ENCODE peak calls at places on chromosome 14, in four cellular contexts. T, Y, S and R are unnamed samples.

GRCh38 chr14:99971087-99971928 is 93.9 kb upstream of the EVL start:
- DNase-seq in T (peak), S (peak), Y (peak), R (no peak)

GRCh38 chr14:103043257-103043893 is 14.0 kb downstream of the CDC42BPB start:
- DNase-seq in T (no peak), S (no peak), Y (no peak), R (no peak)

GRCh38 chr14:29671034-29671433 is 256.6 kb downstream of the PRKD1 start:
- DNase-seq in Y (peak), S (no peak), T (peak), R (no peak)

GRCh38 chr14:50399251-50400032 is 2.8 kb upstream of the CDKL1 start:
- DNase-seq in Y (peak), T (peak), S (no peak), R (no peak)

GRCh38 chr14:38469156-38469555 is 213.3 kb upstream of the CLEC14A start:
- DNase-seq in Y (peak), T (peak), S (no peak), R (no peak)

GRCh38 chr14:99542566-99542965 is 61.4 kb downstream of the CCNK start:
- DNase-seq in S (no peak), T (no peak), Y (no peak), R (no peak)

GRCh38 chr14:56514663-56515371 is 64.8 kb upstream of the TMEM260 start:
- DNase-seq in Y (peak), S (no peak), T (peak), R (no peak)

GRCh38 chr14:74913986-74914573 is 9.0 kb downstream of the RPS6KL1 start:
- DNase-seq in Y (peak), S (no peak), T (peak), R (no peak)

GRCh38 chr14:26554069-26554772 is 43.6 kb downstream of the NOVA1 start:
- DNase-seq in S (no peak), Y (no peak), T (no peak), R (no peak)

GRCh38 chr14:78157855-78158436 is 12.2 kb upstream of the NRXN3 start:
- DNase-seq in T (peak), Y (peak), S (no peak), R (no peak)

GRCh38 chr14:63952933-63953437 is 100.2 kb downstream of the SYNE2 start:
- DNase-seq in Y (peak), S (no peak), T (no peak), R (no peak)

GRCh38 chr14:39946796-39947195 is 514.6 kb upstream of the FBXO33 start:
- DNase-seq in Y (peak), S (no peak), T (no peak), R (no peak)

GRCh38 chr14:90660865-90661570 is 155.2 kb downstream of the TTC7B start:
- DNase-seq in T (no peak), Y (no peak), S (no peak), R (no peak)

GRCh38 chr14:29741909-29742401 is 185.7 kb downstream of the PRKD1 start:
- DNase-seq in Y (peak), S (no peak), T (peak), R (no peak)

GRCh38 chr14:105636935-105637334 is 110.6 kb downstream of the TMEM121 start:
- DNase-seq in Y (no peak), S (no peak), T (no peak), R (no peak)

GRCh38 chr14:20680843-20681347 is 3.5 kb upstream of the RNASE4 start:
- DNase-seq in S (no peak), Y (no peak), T (no peak), R (no peak)

GRCh38 chr14:59265808-59266207 is 77.3 kb downstream of the DAAM1 start:
- DNase-seq in T (peak), S (no peak), Y (no peak), R (no peak)

GRCh38 chr14:89000007-89000942 is 175.8 kb downstream of the TTC8 start:
- DNase-seq in T (peak), S (peak), Y (peak), R (no peak)

GRCh38 chr14:31787377-31787776 is 226.2 kb downstream of the NUBPL start:
- DNase-seq in S (no peak), T (peak), Y (peak), R (no peak)

GRCh38 chr14:22822619-22823551 is 6.8 kb upstream of the MRPL52 start:
- DNase-seq in S (no peak), T (peak), Y (peak), R (no peak)